ENCODE peak calls at places on chromosomes 11 and 22, in four cellular contexts. N, P, D and B are unnamed samples. For H3K27me3 and H3K4me1, the result is how much of the 10 kb centered on the place peaks cover.

GRCh38 chr11:2897048-2897447 is 11.5 kb upstream of the CDKN1C start:
- DNase-seq in P (no peak), D (no peak), N (no peak), B (no peak)

GRCh38 chr22:50146440-50147228 is 23.9 kb upstream of the PANX2 start:
- DNase-seq in N (peak), P (peak), D (no peak), B (peak)

GRCh38 chr22:25027959-25028840 is 75.7 kb downstream of the KIAA1671 start:
- DNase-seq in P (no peak), D (no peak), N (no peak), B (no peak)

GRCh38 chr22:49638788-49639187 is 188.9 kb downstream of the BRD1 start:
- DNase-seq in N (no peak), P (no peak), D (no peak), B (no peak)

GRCh38 chr11:87290304-87290922 is 252.7 kb downstream of the TMEM135 start:
- DNase-seq in P (peak), D (no peak), N (peak), B (no peak)

GRCh38 chr11:30282289-30282631 is 40.6 kb upstream of the ARL14EP start:
- DNase-seq in D (no peak), P (no peak), N (peak), B (no peak)

GRCh38 chr11:11972148-11972547 is 36.3 kb downstream of the DKK3 start:
- DNase-seq in N (no peak), P (no peak), D (no peak), B (no peak)

GRCh38 chr11:94706211-94706610 is 61.9 kb upstream of the AMOTL1 start:
- DNase-seq in D (no peak), P (no peak), N (peak), B (no peak)

GRCh38 chr11:128569291-128569690 is 18.1 kb downstream of the ETS1 start:
- DNase-seq in P (no peak), N (no peak), D (no peak), B (no peak)

GRCh38 chr11:39732002-39732401 is 1727.5 kb downstream of the LRRC4C start:
- DNase-seq in N (no peak), D (no peak), P (no peak), B (no peak)

GRCh38 chr11:20360650-20361049 is 2.9 kb upstream of the HTATIP2 start:
- DNase-seq in P (no peak), D (no peak), N (peak), B (no peak)

GRCh38 chr11:73398132-73398526 is 21.9 kb downstream of the RELT start:
- DNase-seq in N (no peak), P (no peak), D (no peak), B (no peak)

GRCh38 chr11:78547931-78548705 is 26.5 kb downstream of the NARS2 start:
- DNase-seq in D (no peak), N (no peak), P (no peak), B (no peak)

GRCh38 chr11:1765871-1766718 is 2.4 kb upstream of the CTSD start:
- DNase-seq in P (no peak), D (no peak), N (no peak), B (no peak)

GRCh38 chr11:78595431-78596130 is 20.9 kb upstream of the NARS2 start:
- DNase-seq in D (no peak), P (no peak), N (no peak), B (no peak)

GRCh38 chr22:37057226-37057625 is 5.7 kb downstream of the KCTD17 start:
- DNase-seq in D (no peak), P (no peak), N (no peak), B (no peak)

GRCh38 chr11:16604784-16605439 is 133.5 kb upstream of the C11orf58 start:
- DNase-seq in N (peak), P (no peak), D (no peak), B (no peak)

GRCh38 chr22:23047742-23048141 is 22.6 kb upstream of the GNAZ start:
- DNase-seq in D (no peak), N (no peak), P (no peak), B (no peak)

GRCh38 chr11:22878039-22878438 is 17.8 kb upstream of the CCDC179 start:
- DNase-seq in N (no peak), D (no peak), P (no peak), B (no peak)

GRCh38 chr11:121391914-121392313 is 60.2 kb upstream of the SORL1 start:
- DNase-seq in D (no peak), N (peak), P (no peak), B (no peak)

GRCh38 chr11:43690929-43691328 is 10.4 kb downstream of the HSD17B12 start:
- DNase-seq in N (no peak), D (no peak), P (no peak), B (no peak)
- H3K27ac ChIP-seq in N (no peak), D (no peak), P (no peak), B (no peak)

DNA sequence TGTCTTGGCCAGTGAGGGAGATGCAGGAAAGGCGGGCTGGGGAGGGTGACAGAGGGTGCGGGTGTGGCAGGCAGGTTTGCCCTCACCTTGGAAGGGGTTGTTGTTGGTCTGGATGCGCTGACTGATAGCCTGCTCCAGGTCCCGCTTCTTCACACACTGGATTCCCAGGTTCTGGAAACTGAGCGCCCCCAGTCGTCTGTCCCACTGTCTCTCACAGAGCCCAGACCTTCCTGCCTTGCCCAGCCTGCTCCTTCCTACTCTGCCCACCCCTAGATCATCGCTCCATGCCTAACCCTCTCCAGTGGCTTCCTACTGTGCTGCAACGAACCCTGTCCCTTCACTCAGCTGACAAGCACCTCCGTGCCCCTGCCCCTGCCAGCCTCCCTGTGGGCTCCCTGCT is 2.7 kb downstream of the RELA start:
- DNase-seq in N (no peak), P (no peak), D (no peak), B (no peak)
- H3K27me3 ChIP-seq in N (under half), P (under half), D (under half), B (under half)

DNA sequence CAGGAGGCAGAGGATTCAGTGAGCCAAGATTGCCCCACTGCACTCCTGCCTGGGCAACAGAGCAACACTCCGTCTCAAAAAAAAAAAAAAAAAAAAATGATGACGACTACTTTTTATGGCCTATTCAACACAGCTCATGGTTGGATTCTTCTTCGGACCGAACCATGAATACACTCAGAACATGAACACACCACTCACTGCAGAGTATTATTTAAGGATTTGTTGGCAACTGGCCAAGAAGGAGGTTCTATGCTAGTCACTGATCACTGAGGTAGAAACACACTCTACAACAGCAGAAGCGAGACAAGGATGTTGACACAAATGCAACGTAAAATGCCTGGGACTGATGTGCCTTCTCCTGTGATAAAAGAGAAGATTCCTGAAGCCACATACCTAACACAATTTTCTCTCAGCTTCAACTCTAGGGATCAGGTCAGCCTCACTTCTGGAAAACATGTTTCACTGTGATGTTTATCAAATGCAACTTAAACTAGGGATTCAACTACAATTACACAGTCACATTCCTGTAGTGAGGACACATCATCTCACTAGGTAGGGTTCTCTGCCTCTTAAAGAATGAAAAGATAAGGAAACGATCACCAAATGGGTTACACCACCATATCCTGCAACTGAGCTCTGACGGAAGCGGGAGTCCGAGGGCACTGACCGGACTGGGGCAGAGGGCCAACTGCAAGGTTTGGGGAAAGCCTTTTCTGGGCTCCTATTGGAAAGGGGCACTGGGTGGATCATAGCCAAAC is 82.5 kb downstream of the SGSM3 start:
- DNase-seq in N (no peak), P (no peak), D (no peak), B (no peak)
- H3K4me1 ChIP-seq in N (under half), P (under half), D (half or more), B (under half)

GRCh38 chr11:67278939-67279588 is 10.0 kb upstream of the ANKRD13D start:
- DNase-seq in N (no peak), D (no peak), P (no peak), B (no peak)
- H3K27ac ChIP-seq in N (no peak), D (peak), P (no peak), B (peak)

DNA sequence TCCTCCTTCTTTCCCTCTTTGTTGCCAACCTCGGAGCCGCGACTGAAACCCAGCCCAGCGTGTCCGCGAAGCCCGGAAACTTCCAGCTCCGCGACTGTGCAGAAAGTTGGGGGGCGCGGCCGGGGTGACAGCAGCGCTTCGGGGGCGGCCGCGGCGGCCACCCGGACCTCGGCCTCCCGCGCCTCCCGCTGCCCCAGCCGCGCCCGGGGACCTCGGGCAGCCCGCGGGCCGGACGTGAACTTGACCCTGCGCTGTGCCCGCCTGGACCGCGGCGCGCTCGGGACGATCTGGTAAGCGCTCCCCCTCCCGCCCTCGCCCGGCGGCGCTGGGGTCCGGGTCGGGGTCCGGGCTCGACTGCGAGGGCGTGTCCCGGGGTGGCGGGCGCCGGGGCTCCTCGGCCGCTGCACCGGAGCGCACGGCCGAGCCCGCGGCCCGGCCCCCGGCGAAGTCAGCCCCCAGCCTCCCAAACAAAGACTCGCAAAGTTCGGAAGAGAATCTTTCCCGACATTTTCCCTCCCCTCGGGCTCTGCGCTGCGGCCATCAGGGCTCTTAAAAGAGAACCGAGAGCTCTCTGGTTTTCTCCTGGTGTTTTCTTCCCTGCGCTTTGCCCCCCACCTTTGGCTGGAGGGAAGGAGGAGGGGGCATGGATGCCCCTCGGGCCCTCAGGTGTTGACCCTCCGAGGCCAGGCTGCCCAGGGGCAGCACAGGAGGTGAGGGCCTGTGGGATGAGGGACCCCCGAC is 67.9 kb upstream of the WNT7B start:
- DNase-seq in D (no peak), N (no peak), P (no peak), B (no peak)
- H3K27me3 ChIP-seq in D (under half), N (under half), P (under half), B (under half)

GRCh38 chr11:57160665-57161064 is 21.1 kb upstream of the LRRC55 start:
- DNase-seq in D (no peak), P (no peak), N (no peak), B (no peak)

GRCh38 chr11:57164317-57164716 is 17.4 kb upstream of the LRRC55 start:
- DNase-seq in D (no peak), P (no peak), N (no peak), B (no peak)

GRCh38 chr11:57161351-57161750 is 20.4 kb upstream of the LRRC55 start:
- DNase-seq in P (no peak), D (no peak), N (no peak), B (no peak)

GRCh38 chr11:57163160-57163868 is 18.4 kb upstream of the LRRC55 start:
- DNase-seq in N (no peak), D (no peak), P (no peak), B (no peak)

GRCh38 chr11:57162179-57162898 is 19.4 kb upstream of the LRRC55 start:
- DNase-seq in D (no peak), P (no peak), N (peak), B (no peak)
- H3K4me1 ChIP-seq in D (under half), P (under half), N (under half), B (under half)

DNA sequence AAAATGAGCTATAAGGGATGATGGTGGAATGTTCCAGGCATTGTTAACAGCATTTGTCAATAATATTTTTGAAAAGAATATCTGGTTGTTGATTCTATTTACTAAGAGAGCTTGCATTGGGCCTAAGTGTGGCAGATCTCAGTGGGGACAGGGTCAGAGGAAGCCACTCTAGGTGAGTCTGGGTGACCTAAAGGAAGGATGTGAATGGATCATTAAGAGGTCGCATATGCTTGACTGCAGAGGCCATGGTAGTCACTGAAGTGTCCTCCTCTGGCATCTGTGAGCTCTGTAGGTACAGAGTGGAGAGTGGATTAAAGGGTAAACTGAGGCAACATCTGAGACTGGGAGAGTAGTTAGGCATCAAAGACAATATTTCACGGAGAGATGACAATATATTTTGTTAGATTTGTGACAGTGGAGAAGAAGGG is 37.9 kb upstream of the TOP3B start:
- DNase-seq in N (no peak), D (no peak), P (no peak), B (no peak)
- H3K27ac ChIP-seq in N (peak), D (no peak), P (no peak), B (no peak)

DNA sequence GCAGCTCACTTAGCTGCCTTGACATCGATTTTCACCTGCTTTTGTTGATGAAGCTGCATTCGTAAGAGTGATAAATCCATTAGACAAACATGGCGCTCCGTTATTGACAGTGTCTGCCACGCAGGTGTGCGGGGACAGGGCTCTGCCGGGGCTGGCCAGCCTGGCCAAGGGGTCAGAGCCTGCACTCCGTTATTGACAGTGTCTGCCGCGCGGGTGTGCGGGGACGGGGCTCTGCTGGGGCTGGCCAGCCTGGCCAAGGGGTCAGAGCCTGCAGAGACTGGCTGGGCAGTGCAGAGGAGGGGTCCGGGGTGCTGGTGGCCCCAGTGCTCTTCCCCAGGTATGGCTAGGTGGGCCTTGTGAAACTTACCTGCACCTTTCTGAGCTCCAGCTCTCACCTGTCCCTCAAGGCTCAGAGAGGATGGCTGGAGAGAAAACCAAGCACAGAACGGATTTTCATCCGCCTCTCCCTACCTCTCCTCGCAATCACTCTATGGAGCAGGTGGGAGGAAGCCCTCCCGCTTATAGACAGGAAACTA is 101.6 kb upstream of the B3GAT1 start:
- DNase-seq in N (no peak), D (no peak), P (no peak), B (no peak)
- H3K27me3 ChIP-seq in N (under half), D (under half), P (under half), B (under half)

GRCh38 chr22:17260950-17261349 is 41.7 kb upstream of the ADA2 start:
- DNase-seq in D (no peak), P (no peak), N (no peak), B (no peak)

GRCh38 chr22:17260291-17260690 is 41.1 kb upstream of the ADA2 start:
- DNase-seq in D (no peak), P (no peak), N (no peak), B (no peak)

GRCh38 chr22:17258015-17258827 is 39.0 kb upstream of the ADA2 start:
- DNase-seq in D (peak), N (peak), P (no peak), B (no peak)

GRCh38 chr22:17257578-17257977 is 38.3 kb upstream of the ADA2 start:
- DNase-seq in D (no peak), P (no peak), N (no peak), B (no peak)

DNA sequence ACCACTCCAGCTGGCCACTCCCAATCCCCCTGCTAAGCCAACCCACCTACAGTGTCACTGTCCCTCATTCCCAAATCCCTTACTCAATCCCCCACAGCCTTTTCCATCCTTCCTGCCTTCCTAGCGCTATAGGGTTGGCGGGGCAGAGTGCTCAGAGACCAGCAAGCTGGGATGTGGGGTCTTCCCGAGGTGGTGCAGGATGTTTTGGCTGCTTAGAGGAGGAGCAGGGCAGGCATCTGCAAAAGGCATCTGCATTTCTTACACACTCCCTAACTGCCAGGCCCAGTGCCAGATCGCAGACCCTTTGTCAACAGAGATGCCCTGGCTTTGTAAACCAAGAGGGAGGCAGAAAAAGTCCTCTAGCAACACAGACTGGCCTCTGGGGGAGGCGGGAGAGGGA is 37.9 kb upstream of the ADA2 start:
- DNase-seq in N (no peak), D (no peak), P (no peak), B (no peak)
- H3K4me1 ChIP-seq in N (under half), D (under half), P (under half), B (under half)

DNA sequence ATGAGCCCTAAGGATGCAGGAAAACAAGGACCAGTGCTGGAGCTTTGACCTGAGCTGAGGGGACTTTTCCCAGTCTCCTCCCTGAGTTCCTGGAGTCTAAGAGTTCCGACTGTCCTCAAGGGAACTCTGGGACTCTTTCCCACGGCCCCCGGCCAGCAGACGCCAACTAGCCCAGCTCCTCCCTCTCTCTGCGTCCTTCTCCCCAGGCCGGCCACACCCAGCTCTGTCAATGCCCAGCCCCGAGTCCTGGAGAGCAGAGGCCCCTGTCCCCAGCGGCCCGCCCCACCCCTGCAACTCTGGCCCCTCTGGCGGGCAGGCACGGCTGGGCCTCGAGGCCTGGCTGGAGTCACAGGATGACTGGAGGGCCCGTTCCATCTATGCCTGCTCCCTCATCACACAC is 29.8 kb downstream of the NECTIN1 start:
- DNase-seq in N (peak), D (no peak), P (no peak), B (peak)
- H3K27ac ChIP-seq in N (peak), D (no peak), P (no peak), B (no peak)